ENCODE peak calls at places on chromosomes 2 and 18, in six cellular contexts. M, S, P, A, D and B are unnamed samples.

GRCh38 chr2:184394642-184395041 is 203.7 kb upstream of the ZNF804A start:
- DNase-seq in M (no peak), S (no peak), P (no peak), A (no peak), D (no peak), B (no peak)

GRCh38 chr2:128232965-128233789 is 85.5 kb downstream of the HS6ST1 start:
- DNase-seq in M (peak), S (peak), P (peak), A (peak), D (peak), B (peak)

GRCh38 chr2:88187927-88188326 is 17.8 kb downstream of the THNSL2 start:
- DNase-seq in M (no peak), S (no peak), P (no peak), A (no peak), D (no peak), B (peak)

GRCh38 chr2:227082286-227082685 is 81.7 kb downstream of the COL4A4 start:
- DNase-seq in M (no peak), S (no peak), P (no peak), A (no peak), D (no peak), B (no peak)

GRCh38 chr2:60507211-60507810 is 46.1 kb downstream of the BCL11A start:
- DNase-seq in M (no peak), S (no peak), P (no peak), A (no peak), D (no peak), B (no peak)

GRCh38 chr2:197851451-197851850 is 47.1 kb downstream of the PLCL1 start:
- DNase-seq in M (no peak), S (peak), P (no peak), A (no peak), D (no peak), B (no peak)

GRCh38 chr2:144671695-144672094 is 151.8 kb upstream of the ZEB2 start:
- DNase-seq in M (no peak), S (peak), P (no peak), A (no peak), D (no peak), B (no peak)

GRCh38 chr2:128526455-128526976 is 207.8 kb upstream of the HS6ST1 start:
- DNase-seq in M (no peak), S (no peak), P (no peak), A (no peak), D (no peak), B (no peak)

GRCh38 chr2:138713069-138713496 is 67.1 kb downstream of the NXPH2 start:
- DNase-seq in M (no peak), S (no peak), P (no peak), A (no peak), D (no peak), B (no peak)

GRCh38 chr2:62928015-62928414 is 122.6 kb upstream of the OTX1 start:
- DNase-seq in M (no peak), S (no peak), P (no peak), A (no peak), D (no peak), B (no peak)

GRCh38 chr2:41160439-41160838 is 708.5 kb upstream of the SLC8A1 start:
- DNase-seq in M (no peak), S (no peak), P (no peak), A (no peak), D (no peak), B (no peak)

GRCh38 chr2:69704446-69704845 is 37.5 kb upstream of the ANXA4 start:
- DNase-seq in M (no peak), S (no peak), P (no peak), A (no peak), D (no peak), B (no peak)

DNA sequence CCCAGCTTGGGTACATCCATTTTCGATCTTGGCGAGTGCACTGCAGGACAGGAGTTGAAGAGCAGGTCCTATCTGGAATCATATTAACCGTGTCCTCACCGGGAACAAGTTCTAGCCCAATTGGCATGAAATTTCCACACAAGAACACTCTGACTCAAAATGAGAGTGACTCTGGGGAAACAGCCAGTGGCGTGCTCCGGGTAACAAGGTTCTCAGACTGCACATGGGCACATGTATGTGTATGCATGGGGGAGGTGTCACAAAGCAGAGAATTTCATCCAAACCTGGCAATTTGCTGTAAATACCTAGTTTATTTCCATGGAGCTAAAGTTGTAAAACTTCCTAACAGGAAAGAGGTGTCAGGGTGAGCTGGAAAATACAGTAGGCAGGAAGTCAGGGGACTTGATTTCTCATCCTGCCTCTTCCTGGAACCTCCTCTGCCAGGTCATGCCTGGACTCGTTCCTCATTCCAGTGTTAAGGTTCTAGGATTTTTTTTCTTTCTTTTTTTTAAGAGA is 1.7 kb downstream of the TUBB6 start:
- DNase-seq in M (no peak), S (no peak), P (no peak), A (no peak), D (peak), B (no peak)
- TF ChIP-seq POLR2A in M (no peak), S (peak), P (no peak), A (no peak), D (no peak), B (no peak)

DNA sequence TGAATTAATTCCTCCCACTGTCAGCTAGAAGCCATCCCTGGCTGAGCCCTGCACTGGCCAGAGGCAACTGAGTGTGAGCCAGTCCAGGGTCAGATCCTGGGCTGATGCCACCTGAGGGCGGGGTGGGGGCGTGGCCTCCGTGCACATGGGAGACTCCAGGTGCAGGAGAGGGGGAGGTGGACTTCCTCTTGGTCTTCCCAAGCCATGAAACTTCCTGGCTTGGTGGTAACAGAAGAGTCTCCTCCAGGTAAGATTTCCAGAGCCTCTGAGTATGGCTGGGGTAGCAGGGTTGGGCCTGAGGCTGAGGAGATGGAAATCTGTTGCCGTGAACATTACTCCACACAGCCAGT is 462 bp upstream of the RAB17 start:
- DNase-seq in M (no peak), S (no peak), P (no peak), A (no peak), D (peak), B (no peak)
- TF ChIP-seq POLR2A in M (no peak), S (no peak), P (no peak), A (no peak), D (no peak), B (no peak)

DNA sequence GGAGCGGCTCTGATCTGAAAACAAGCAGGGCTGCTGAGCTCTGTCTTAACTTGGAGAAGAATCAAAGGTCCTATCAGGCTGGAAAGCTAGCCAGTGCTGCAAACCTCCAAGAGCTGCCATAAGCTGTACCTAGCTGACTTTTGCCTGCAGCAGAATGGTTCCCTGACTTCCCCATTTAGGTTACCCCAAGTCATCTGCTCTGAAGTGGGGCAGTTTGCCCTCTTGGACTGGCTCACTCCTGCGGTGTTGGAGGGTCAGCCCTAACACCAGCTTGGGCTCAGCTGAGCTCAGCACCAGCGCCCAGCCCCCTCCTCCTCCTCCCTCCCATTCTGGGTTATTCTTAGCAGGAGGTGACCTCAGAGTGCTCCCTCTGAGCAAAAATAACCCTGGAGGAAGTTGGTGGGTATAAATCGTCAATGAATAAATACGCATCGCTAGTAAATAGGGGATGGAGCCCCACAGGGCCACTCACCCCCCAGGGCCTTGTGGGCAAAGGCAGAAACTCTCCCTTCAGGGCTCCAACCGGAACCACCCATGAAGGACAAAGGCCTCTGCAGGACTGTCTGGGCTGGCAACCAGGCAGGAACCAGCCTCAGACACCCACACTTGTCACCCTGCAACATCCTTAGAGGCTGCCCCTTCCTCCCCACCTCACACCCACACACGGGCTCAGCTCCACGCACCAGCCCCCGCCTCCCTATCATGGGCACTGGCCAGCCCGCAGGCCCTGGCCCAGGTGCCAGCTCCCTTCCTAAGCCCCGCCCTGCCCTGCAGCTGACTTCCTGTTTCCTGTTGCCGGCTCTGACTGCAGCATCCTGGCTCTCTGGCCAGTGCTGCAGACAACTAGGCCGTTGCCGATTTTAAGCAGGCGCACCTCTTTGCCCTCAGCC is 46.9 kb downstream of the DNMT3A start:
- DNase-seq in M (peak), S (peak), P (no peak), A (peak), D (peak), B (peak)
- TF ChIP-seq POLR2A in M (peak), S (no peak), P (no peak), A (no peak), D (no peak), B (no peak)

DNA sequence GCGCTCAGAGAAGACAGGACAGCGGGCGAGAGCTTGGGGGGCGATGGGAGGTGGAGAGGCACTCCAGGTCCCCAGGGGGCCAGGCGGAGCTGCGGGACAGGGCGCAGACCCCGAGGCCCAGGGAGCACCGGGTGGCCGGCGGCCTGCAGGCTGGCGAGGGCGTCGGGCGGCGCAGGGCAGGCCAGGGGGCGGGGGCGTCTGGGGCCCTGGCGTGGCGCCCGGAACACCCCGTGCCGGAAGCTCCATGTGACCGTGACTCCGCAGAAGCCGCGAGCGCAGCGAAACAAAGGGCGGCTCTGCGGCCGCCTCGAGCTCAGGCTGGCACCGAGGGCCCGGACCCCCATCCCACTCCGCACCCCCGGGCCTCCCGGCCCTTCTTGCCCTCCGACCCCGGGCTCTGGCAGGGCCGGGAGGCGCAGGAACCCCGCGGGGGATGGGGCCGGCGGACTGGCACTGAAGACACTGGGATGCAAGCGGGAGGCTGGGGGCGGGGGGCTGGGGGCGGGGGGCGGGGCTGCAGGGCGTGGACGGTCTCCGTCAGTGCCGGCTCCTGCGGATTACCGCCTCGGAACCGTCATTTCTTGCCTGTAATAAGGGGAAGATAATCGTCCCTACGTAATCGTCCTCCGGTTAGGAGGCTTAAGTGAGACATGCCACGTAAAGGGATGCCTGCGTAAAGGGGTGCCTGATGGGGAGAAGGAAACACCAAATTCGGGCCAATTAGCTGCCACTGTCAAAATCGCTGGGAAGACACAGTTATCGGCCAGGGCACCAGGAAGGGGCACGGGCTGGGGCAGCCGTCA is 19.2 kb downstream of the SH2D6 start:
- DNase-seq in M (peak), S (peak), P (peak), A (peak), D (peak), B (peak)
- TF ChIP-seq POLR2A in M (peak), S (peak), P (peak), A (peak), D (no peak), B (peak)

GRCh38 chr2:55048925-55049793 is 1.1 kb downstream of the RTN4 start:
- DNase-seq in M (peak), S (peak), P (peak), A (peak), D (peak), B (no peak)
- TF ChIP-seq POLR2A in M (no peak), S (peak), P (peak), A (no peak), D (no peak), B (peak)

DNA sequence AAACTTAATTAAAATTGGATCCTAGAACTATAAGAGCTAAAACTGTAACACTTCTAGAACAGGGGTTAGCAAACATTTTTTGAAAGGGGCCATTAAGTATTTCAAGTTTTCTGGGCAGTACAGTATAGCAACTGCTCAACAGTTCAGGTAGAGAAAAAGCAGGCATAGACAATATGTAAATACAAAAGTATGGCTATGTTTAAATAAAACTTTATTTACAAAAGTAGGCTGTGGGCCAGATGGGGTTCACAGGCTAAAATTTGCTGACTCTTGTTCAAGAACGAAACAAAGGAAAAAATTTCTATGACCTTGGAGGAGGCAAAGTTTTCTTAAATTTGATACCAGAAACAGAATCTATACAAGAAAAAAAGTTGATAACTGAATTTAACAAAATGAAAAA is 114.5 kb downstream of the MEMO1 start:
- DNase-seq in M (no peak), S (no peak), P (no peak), A (no peak), D (no peak), B (no peak)
- TF ChIP-seq POLR2A in M (no peak), S (no peak), P (no peak), A (no peak), D (no peak), B (no peak)

GRCh38 chr2:126657636-126658315 is 1.8 kb downstream of the GYPC start:
- DNase-seq in M (peak), S (peak), P (no peak), A (peak), D (peak), B (peak)
- TF ChIP-seq POLR2A in M (peak), S (no peak), P (no peak), A (no peak), D (peak), B (no peak)

DNA sequence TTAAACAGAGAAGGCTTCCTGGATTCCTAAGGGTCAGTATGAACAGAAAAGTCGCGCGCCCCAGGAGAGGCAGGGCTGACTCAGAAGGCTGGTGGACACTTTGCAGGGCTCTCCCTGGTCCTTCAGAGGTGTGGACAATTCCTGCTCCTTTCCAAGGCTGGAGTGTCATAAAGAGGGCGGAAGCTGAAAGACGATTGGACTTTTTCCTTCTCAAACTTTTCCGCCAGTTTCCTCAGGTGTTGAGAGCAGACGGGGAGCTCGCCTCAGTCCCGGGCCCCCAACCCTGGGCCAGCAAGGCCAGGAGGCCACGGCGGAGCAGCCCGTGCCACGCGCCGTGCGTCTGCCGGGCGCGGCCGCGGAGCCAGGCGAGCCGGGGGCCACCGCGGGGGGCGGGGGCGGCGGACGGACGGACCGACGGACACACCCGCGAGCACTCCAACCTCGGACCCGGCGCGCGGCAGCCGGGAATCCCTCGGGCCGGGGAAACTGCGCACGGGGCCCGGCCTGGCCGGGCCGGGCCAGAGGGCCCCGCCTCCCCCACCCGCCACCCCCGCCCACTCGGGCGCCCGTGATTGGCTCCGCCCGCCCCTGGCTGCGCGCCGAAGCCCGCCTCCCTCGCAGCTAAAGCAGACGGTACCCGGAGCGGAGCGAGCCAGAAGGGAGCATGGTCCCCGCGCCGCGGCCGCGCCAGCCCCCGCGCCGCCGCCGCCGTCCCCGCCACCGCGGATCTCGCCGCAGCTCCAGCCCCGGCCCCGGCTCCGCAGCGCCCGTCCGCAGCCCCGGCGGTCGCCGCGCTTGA is at the start of gene KLHL29:
- DNase-seq in M (peak), S (peak), P (peak), A (peak), D (peak), B (peak)
- TF ChIP-seq POLR2A in M (peak), S (peak), P (peak), A (no peak), D (no peak), B (peak)

GRCh38 chr2:102058293-102058833 is 66.6 kb downstream of the IL1R2 start:
- DNase-seq in M (no peak), S (no peak), P (no peak), A (no peak), D (peak), B (no peak)

GRCh38 chr2:102060792-102061191 is 69.0 kb downstream of the IL1R2 start:
- DNase-seq in M (no peak), S (no peak), P (no peak), A (no peak), D (peak), B (no peak)

GRCh38 chr2:102061286-102061699 is 69.5 kb downstream of the IL1R2 start:
- DNase-seq in M (no peak), S (no peak), P (no peak), A (no peak), D (peak), B (no peak)

GRCh38 chr2:102059151-102059550 is 67.4 kb downstream of the IL1R2 start:
- DNase-seq in M (no peak), S (no peak), P (no peak), A (no peak), D (peak), B (no peak)

DNA sequence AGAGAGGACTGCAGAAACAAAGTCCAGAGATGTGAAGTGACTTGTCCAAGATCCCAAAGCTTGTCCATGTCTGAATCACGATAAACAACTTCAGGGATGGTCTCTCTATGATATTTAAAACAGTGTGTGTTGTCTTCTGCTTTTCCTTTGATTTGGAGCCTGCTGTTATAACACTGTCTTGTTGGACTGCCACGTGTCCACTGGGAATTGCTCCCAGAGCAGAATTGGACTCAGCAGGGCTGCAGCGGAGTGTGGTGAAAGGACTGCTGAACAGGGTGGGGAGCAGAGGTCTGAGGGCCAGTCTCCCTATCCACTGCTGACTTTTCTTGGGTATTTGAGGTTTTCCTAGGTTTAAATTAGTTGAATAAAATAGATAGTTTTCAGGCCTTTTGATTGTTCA is 68.3 kb downstream of the IL1R2 start:
- DNase-seq in M (no peak), S (no peak), P (no peak), A (no peak), D (peak), B (no peak)
- TF ChIP-seq POLR2A in M (no peak), S (no peak), P (no peak), A (no peak), D (no peak), B (no peak)

GRCh38 chr2:228649876-228650275 is 468.4 kb upstream of the SPHKAP start:
- DNase-seq in M (no peak), S (no peak), P (no peak), A (no peak), D (no peak), B (no peak)
- TF ChIP-seq POLR2A in M (no peak), S (no peak), P (no peak), A (no peak), D (no peak), B (no peak)